ENCODE peak calls at places on chromosomes 3 and 15, in nine cellular contexts. L, R, S, Q, M, N, J, I and Y are unnamed samples.

GRCh38 chr3:104610730-104611652 is 755.7 kb upstream of the ALCAM start:
- DNase-seq in S (no peak), L (no peak), R (no peak), M (no peak), J (no peak), N (no peak), I (no peak), Q (no peak), Y (no peak)

GRCh38 chr15:77759896-77760592 is 127.3 kb upstream of the LINGO1 start:
- DNase-seq in R (no peak), M (no peak), N (no peak), S (no peak), J (no peak), I (peak; percentile 31), L (no peak), Q (no peak), Y (no peak)

GRCh38 chr15:32651229-32651837 is 9.8 kb downstream of the SCG5 start:
- DNase-seq in R (peak; percentile 71), I (peak; percentile 55), N (peak; percentile 48), J (peak; percentile 80), Q (peak; percentile 13), M (no peak), S (peak; percentile 58), L (peak; percentile 72), Y (no peak)

GRCh38 chr3:89113887-89114840 is 6.7 kb downstream of the EPHA3 start:
- DNase-seq in N (peak; percentile 72), Q (peak; percentile 68), J (peak; percentile 50), R (peak; percentile 84), I (peak; percentile 70), M (peak; percentile 72), L (peak; percentile 46), S (peak; percentile 61), Y (peak; percentile 86)

GRCh38 chr3:172746476-172746875 is 4.0 kb upstream of the ECT2 start:
- DNase-seq in N (no peak), R (no peak), Q (no peak), L (no peak), J (peak; percentile 11), M (no peak), I (peak; percentile 36), S (no peak), Y (no peak)

GRCh38 chr15:26051771-26052685 is 188.9 kb upstream of the ATP10A start:
- DNase-seq in R (no peak), Q (peak; percentile 11), M (no peak), S (no peak), L (no peak), J (no peak), I (no peak), N (no peak), Y (no peak)

GRCh38 chr3:6799264-6799915 is 61.5 kb upstream of the GRM7 start:
- DNase-seq in S (peak; percentile 31), M (peak; percentile 18), Q (peak; percentile 25), L (peak; percentile 78), I (peak; percentile 15), R (peak; percentile 73), J (peak; percentile 7), N (peak; percentile 43), Y (no peak)

GRCh38 chr3:143016321-143016972 is 15.1 kb downstream of the U2SURP start:
- DNase-seq in R (no peak), S (no peak), M (no peak), Q (no peak), I (no peak), L (peak; percentile 27), J (no peak), N (no peak), Y (no peak)

GRCh38 chr15:40891810-40892448 is 2.3 kb upstream of the VPS18 start:
- DNase-seq in J (peak; percentile 67), Q (no peak), M (no peak), N (no peak), I (peak; percentile 27), S (peak; percentile 68), R (peak; percentile 63), L (peak; percentile 68), Y (no peak)

GRCh38 chr3:119810018-119810435 is 28.1 kb downstream of the NR1I2 start:
- DNase-seq in M (no peak), J (peak; percentile 33), S (no peak), I (peak; percentile 39), Q (peak; percentile 22), R (peak; percentile 22), N (no peak), L (peak; percentile 92), Y (no peak)

GRCh38 chr3:24686764-24687163 is 192.1 kb upstream of the THRB start:
- DNase-seq in S (no peak), R (no peak), I (peak; percentile 91), M (no peak), N (no peak), L (no peak), J (peak; percentile 53), Q (no peak), Y (no peak)

GRCh38 chr3:14766428-14767244 is 52.1 kb upstream of the FGD5 start:
- DNase-seq in Q (no peak), R (no peak), N (no peak), L (no peak), J (no peak), M (no peak), I (no peak), S (no peak), Y (peak; percentile 80)

GRCh38 chr3:146382386-146382785 is 87.0 kb downstream of the PLSCR2 start:
- DNase-seq in N (no peak), S (peak; percentile 34), M (no peak), Q (no peak), J (peak; percentile 51), I (peak; percentile 27), R (peak; percentile 8), L (no peak), Y (no peak)

GRCh38 chr15:79960502-79961217 is 10.3 kb downstream of the BCL2A1 start:
- DNase-seq in S (no peak), L (no peak), I (no peak), J (peak; percentile 32), N (no peak), R (no peak), M (no peak), Q (no peak), Y (no peak)

GRCh38 chr15:39855400-39855799 is 64.7 kb downstream of the GPR176 start:
- DNase-seq in M (no peak), N (no peak), R (no peak), L (no peak), J (peak; percentile 51), Q (no peak), S (no peak), I (no peak), Y (no peak)

GRCh38 chr15:101366853-101367252 is 71.8 kb upstream of the SNRPA1 start:
- DNase-seq in R (no peak), I (no peak), M (no peak), J (no peak), Q (no peak), S (no peak), L (no peak), N (no peak), Y (no peak)

GRCh38 chr3:60304103-60304502 is 947.1 kb downstream of the FHIT start:
- DNase-seq in R (no peak), I (peak; percentile 65), N (no peak), S (no peak), M (no peak), L (no peak), Q (no peak), J (peak; percentile 89), Y (no peak)

GRCh38 chr3:11588338-11588737 is 55.4 kb downstream of the VGLL4 start:
- DNase-seq in R (no peak), Q (no peak), I (no peak), S (no peak), N (no peak), J (no peak), M (no peak), L (no peak), Y (no peak)

GRCh38 chr3:138137901-138138300 is 5.7 kb upstream of the A4GNT start:
- DNase-seq in N (no peak), I (no peak), R (no peak), M (no peak), L (no peak), J (no peak), S (no peak), Q (no peak), Y (no peak)

GRCh38 chr3:152319256-152319655 is 50.5 kb downstream of the MBNL1 start:
- DNase-seq in R (no peak), J (no peak), Q (no peak), S (no peak), M (no peak), I (peak; percentile 34), L (no peak), N (no peak), Y (no peak)

GRCh38 chr15:64926661-64927060 is 15.0 kb downstream of the ANKDD1A start:
- DNase-seq in I (no peak), N (no peak), M (no peak), Q (no peak), J (no peak), L (no peak), S (no peak), R (no peak), Y (no peak)

GRCh38 chr15:34331809-34332208 is 5.8 kb downstream of the SLC12A6 start:
- DNase-seq in L (peak; percentile 53), N (no peak), I (peak; percentile 73), M (no peak), J (no peak), R (peak; percentile 56), S (no peak), Q (no peak), Y (no peak)

DNA sequence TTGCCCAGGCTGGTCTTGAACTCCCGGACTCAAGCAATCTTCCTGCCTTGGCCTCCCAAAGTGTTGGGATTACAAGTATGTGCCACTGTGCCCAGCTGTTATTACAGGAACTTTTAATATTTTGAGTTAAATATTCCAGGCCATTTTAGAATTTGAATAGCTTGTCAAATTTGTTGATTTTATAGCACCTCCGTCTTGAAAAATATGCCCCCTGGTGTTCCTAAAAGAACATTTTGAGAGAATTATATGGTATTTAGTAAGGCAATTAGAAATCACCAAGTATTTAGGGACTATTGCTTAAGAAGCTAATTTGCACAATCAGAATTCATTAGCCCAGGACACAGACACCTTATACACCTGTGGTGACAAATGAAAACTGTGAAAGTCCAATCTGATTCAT is 23.7 kb downstream of the PDE8A start:
- DNase-seq in J (peak; percentile 32), Q (no peak), S (no peak), M (no peak), R (no peak), I (no peak), L (no peak), N (no peak), Y (no peak)
- TF ChIP-seq CTCF in J (no peak), Q (peak; percentile 17), S (no peak), M (peak; percentile 14), R (peak; percentile 7), I (no peak), L (no peak), N (peak; percentile 36), Y (peak; percentile 25)

GRCh38 chr3:66830301-66830700 is 167.8 kb upstream of the KBTBD8 start:
- DNase-seq in M (no peak), S (no peak), I (no peak), N (no peak), J (no peak), Q (no peak), L (no peak), R (no peak), Y (no peak)
- TF ChIP-seq CTCF in M (no peak), S (no peak), I (no peak), N (no peak), J (no peak), Q (no peak), L (no peak), R (no peak), Y (no peak)

GRCh38 chr15:22263738-22264137 is 183.4 kb downstream of the OR4M2 start:
- DNase-seq in S (no peak), M (no peak), Q (no peak), J (no peak), L (no peak), R (no peak), I (no peak), N (no peak), Y (no peak)
- TF ChIP-seq CTCF in S (no peak), M (no peak), Q (no peak), J (no peak), L (no peak), R (no peak), I (no peak), N (no peak), Y (no peak)

GRCh38 chr3:129183569-129184395 is at the start of gene CNBP:
- DNase-seq in J (peak; percentile 96), L (peak; percentile 98), I (peak; percentile 95), S (peak; percentile 88), Q (peak; percentile 95), R (peak; percentile 96), N (peak; percentile 90), M (peak; percentile 87), Y (peak; percentile 96)
- TF ChIP-seq CTCF in J (no peak), L (no peak), I (no peak), S (no peak), Q (no peak), R (no peak), N (no peak), M (no peak), Y (no peak)